ENCODE peak calls at places on chromosomes 6 and 20, in eight cellular contexts. R, J, X, T, I, Z, K and M are unnamed samples.
A peak's percentile ranks its signal among the peaks of the same experiment; 100 is the strongest.

GRCh38 chr6:108564178-108564577 is 3.5 kb downstream of the FOXO3 start:
- DNase-seq in J (no peak), I (peak; percentile 92), K (peak; percentile 98), T (no peak), X (no peak), Z (no peak), R (no peak), M (peak; percentile 86)

GRCh38 chr6:158639056-158639455 is 5.5 kb downstream of the DYNLT1 start:
- DNase-seq in R (no peak), X (no peak), J (no peak), T (no peak), I (no peak), K (no peak), Z (no peak), M (no peak)

GRCh38 chr20:61455508-61456215 is 203.6 kb downstream of the CDH4 start:
- DNase-seq in K (no peak), I (no peak), Z (no peak), T (no peak), X (no peak), J (no peak), R (no peak), M (no peak)

GRCh38 chr6:48714286-48715049 is 603.5 kb upstream of the PTCHD4 start:
- DNase-seq in K (no peak), X (no peak), Z (no peak), T (no peak), R (no peak), I (no peak), J (no peak), M (no peak)

GRCh38 chr6:474454-475185 is 83.1 kb downstream of the IRF4 start:
- DNase-seq in K (no peak), I (peak; percentile 20), Z (peak; percentile 66), J (no peak), R (peak; percentile 60), T (no peak), X (peak; percentile 19), M (no peak)

GRCh38 chr20:36852187-36852586 is 23.8 kb upstream of the TLDC2 start:
- DNase-seq in J (no peak), I (no peak), T (no peak), R (peak; percentile 86), K (no peak), Z (no peak), X (no peak), M (no peak)

GRCh38 chr6:139597781-139598368 is 223.4 kb upstream of the CITED2 start:
- DNase-seq in I (peak; percentile 39), K (peak; percentile 98), T (no peak), X (peak; percentile 87), R (peak; percentile 90), Z (no peak), J (peak; percentile 61), M (peak; percentile 97)

GRCh38 chr20:24160563-24161355 is 172.2 kb upstream of the GGTLC1 start:
- DNase-seq in I (peak; percentile 71), R (peak; percentile 73), J (peak; percentile 61), T (peak; percentile 30), K (peak; percentile 63), X (peak; percentile 73), Z (no peak), M (peak; percentile 88)

GRCh38 chr6:144912474-144912873 is 627.3 kb downstream of the UTRN start:
- DNase-seq in J (no peak), I (peak; percentile 71), K (peak; percentile 90), R (no peak), Z (no peak), X (no peak), T (no peak), M (peak; percentile 88)

GRCh38 chr6:144909753-144910280 is 624.7 kb downstream of the UTRN start:
- DNase-seq in X (no peak), Z (no peak), T (no peak), J (no peak), K (peak; percentile 31), I (peak; percentile 54), R (no peak), M (no peak)

GRCh38 chr6:144908004-144908403 is 622.9 kb downstream of the UTRN start:
- DNase-seq in J (no peak), R (no peak), K (peak; percentile 54), I (peak; percentile 22), T (no peak), X (no peak), Z (no peak), M (no peak)

DNA sequence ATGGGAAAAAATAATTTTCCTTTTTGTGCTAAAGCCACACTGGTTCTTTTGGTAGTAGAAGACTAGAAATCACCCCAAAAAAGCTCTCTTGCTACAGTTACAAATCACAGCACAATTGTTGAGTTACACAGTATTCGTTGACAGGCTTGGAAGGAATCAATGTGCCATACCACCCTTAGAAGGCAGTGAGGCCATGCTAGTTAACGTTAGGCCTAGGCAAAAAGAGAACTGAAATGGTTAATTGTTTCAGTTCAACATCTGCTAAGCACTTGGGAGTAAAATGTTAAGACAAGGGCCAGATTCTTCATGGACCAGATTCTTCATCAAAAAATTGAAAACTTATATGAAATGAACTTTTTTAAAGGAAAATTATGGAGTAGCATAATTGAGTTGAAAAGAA is 626.2 kb downstream of the UTRN start:
- DNase-seq in R (no peak), I (no peak), K (no peak), Z (no peak), J (no peak), X (no peak), T (no peak), M (no peak)
- H3K4me1 ChIP-seq in R (no peaks in the 10 kb centered on the region), I (peaks cover 21% of the 10 kb centered on the region), K (peaks cover 7% of the 10 kb centered on the region), Z (no peaks in the 10 kb centered on the region), J (no peaks in the 10 kb centered on the region), X (no peaks in the 10 kb centered on the region), T (no peaks in the 10 kb centered on the region), M (peaks cover 35% of the 10 kb centered on the region)

GRCh38 chr6:1553562-1554088 is 56.1 kb upstream of the FOXC1 start:
- DNase-seq in J (no peak), R (no peak), Z (no peak), I (no peak), X (no peak), K (no peak), T (no peak), M (peak; percentile 7)

GRCh38 chr6:1554881-1555569 is 54.7 kb upstream of the FOXC1 start:
- DNase-seq in T (no peak), Z (peak; percentile 72), K (peak; percentile 32), J (peak; percentile 70), I (peak; percentile 46), R (peak; percentile 94), X (peak; percentile 68), M (peak; percentile 80)

GRCh38 chr6:1551236-1551635 is 58.5 kb upstream of the FOXC1 start:
- DNase-seq in Z (no peak), X (no peak), R (no peak), T (no peak), J (no peak), K (no peak), I (no peak), M (no peak)

GRCh38 chr6:1552296-1552761 is 57.4 kb upstream of the FOXC1 start:
- DNase-seq in T (no peak), J (peak; percentile 19), Z (no peak), X (no peak), K (peak; percentile 18), R (no peak), I (peak; percentile 54), M (peak; percentile 40)

DNA sequence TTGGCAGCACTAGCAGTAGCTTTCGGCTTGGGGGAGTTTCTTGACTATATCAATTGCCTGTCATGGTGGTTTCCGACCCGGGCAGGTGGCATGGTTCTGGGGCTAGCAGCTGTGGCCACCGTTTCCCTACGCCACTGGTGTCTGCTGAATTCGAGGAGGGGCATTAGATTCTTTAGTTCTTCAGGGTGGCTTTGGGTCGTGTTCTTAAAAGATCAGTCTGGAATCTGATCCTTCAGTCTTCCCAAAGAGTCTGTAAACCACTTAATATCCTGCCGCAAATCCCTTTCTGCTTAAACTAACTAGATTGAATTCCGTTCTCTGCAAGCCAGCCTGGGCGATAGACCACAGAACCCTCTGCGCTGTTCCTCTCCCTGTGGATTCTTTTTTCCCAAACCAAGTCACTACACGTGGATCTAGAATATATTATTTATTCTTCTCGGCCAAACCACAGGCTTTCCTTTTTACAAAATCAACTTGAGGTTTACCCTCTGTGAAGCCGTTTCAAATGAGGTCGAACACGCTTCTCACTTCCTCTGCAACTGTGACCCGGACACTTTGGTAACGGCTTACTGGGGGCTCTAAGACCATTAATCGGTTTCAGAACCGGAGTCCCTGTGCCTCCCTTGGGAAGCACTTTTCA is 55.4 kb upstream of the FOXC1 start:
- DNase-seq in J (no peak), T (no peak), Z (no peak), I (no peak), R (no peak), X (no peak), K (no peak), M (no peak)
- H3K4me3 ChIP-seq in J (peak overlapping the region; percentile 64), T (peak overlapping the region; percentile 62), Z (peak overlapping the region; percentile 50), I (peak overlapping the region; percentile 63), R (peak overlapping the region; percentile 62), X (no peak overlapping the region), K (peak overlapping the region; percentile 86), M (peak overlapping the region; percentile 95)

GRCh38 chr20:19975901-19976300 is 41.3 kb upstream of the NAA20 start:
- DNase-seq in Z (no peak), J (peak; percentile 40), K (no peak), X (peak; percentile 65), T (no peak), I (peak; percentile 45), R (no peak), M (peak; percentile 45)

GRCh38 chr20:19978511-19979210 is 38.5 kb upstream of the NAA20 start:
- DNase-seq in X (peak; percentile 43), Z (no peak), R (no peak), K (no peak), T (no peak), I (no peak), J (no peak), M (no peak)

GRCh38 chr20:19975436-19975799 is 41.7 kb upstream of the NAA20 start:
- DNase-seq in Z (no peak), J (peak; percentile 69), X (peak; percentile 71), T (no peak), R (no peak), I (peak; percentile 50), K (peak; percentile 54), M (peak; percentile 41)

GRCh38 chr20:19976595-19977372 is 40.4 kb upstream of the NAA20 start:
- DNase-seq in R (peak; percentile 85), K (peak; percentile 83), X (peak; percentile 78), J (peak; percentile 86), T (peak; percentile 61), Z (no peak), I (peak; percentile 82), M (peak; percentile 89)

DNA sequence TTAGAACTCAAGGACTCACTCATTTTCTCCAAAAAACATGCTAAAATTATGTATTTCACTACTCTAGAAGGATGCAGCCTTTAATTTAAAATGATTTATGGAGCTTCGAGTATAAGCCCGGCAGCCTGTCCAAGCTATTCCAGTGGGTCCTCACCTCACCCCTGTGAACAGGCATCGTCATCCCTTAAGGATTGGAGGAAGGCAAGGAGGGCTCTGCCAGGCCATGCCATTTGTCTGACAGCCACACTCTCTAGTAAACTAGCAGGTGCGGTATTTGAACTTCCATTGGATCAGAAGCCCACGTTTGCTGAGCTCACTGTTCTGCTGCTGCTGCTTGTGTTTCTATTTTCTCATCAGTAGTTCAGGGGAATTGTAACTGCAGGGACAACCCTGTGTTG is 39.8 kb upstream of the NAA20 start:
- DNase-seq in X (no peak), J (no peak), Z (no peak), K (no peak), T (no peak), R (no peak), I (peak; percentile 38), M (no peak)
- H3K4me1 ChIP-seq in X (peaks cover 76% of the 10 kb centered on the region), J (peaks cover 62% of the 10 kb centered on the region), Z (no peaks in the 10 kb centered on the region), K (peaks cover 25% of the 10 kb centered on the region), T (peaks cover 12% of the 10 kb centered on the region), R (peaks cover 24% of the 10 kb centered on the region), I (peaks cover 61% of the 10 kb centered on the region), M (peaks cover 55% of the 10 kb centered on the region)

GRCh38 chr20:21511850-21512633 is 1.8 kb downstream of the NKX2-2 start:
- DNase-seq in I (no peak), Z (no peak), T (no peak), X (no peak), J (no peak), R (no peak), K (no peak), M (no peak)

GRCh38 chr20:21513881-21514540 is at the start of gene NKX2-2:
- DNase-seq in X (no peak), J (no peak), Z (no peak), R (no peak), I (no peak), K (no peak), T (no peak), M (no peak)

GRCh38 chr20:21512634-21513180 is 1.2 kb downstream of the NKX2-2 start:
- DNase-seq in T (no peak), Z (no peak), X (no peak), K (no peak), J (no peak), I (no peak), R (no peak), M (no peak)

GRCh38 chr20:21514553-21515251 is 838 bp upstream of the NKX2-2 start:
- DNase-seq in K (no peak), J (no peak), X (peak; percentile 40), I (no peak), Z (no peak), T (no peak), R (no peak), M (no peak)

DNA sequence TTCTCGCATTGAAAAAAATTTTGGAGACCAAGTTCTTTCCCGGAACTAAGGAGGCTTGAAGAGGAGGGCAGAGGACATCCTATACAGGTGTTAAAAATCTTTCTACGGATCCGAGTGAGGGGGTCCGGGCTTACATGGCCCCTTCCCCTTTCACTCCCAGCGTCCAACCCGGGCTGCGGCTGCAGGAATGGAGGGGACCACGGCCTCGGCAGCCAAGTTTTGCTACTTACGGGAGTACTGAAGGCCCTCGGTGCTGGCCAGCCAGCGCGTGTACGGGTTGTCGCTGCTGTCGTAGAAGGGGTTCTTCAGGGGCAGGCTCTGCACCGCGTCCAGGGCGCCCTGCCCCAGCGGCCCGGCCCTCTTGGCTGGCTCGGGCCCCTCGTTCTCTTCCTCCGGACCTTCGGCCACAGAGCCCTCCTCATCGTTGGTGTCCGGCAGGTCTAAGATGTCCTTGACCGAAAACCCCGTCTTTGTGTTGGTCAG is 642 bp downstream of the NKX2-2 start:
- DNase-seq in Z (no peak), R (no peak), I (no peak), X (no peak), K (no peak), J (no peak), T (no peak), M (no peak)
- H3K4me3 ChIP-seq in Z (no peak overlapping the region), R (peak overlapping the region; percentile 43), I (no peak overlapping the region), X (no peak overlapping the region), K (no peak overlapping the region), J (peak overlapping the region; percentile 49), T (peak overlapping the region; percentile 15), M (no peak overlapping the region)